ENCODE peak calls at places on chromosomes 1 and 21, in six cellular contexts. A is K562, R is SK-N-SH, S is H1, Z is GM12878, G is HepG2. H is an unnamed sample.

GRCh38 chr21:18049461-18049860 is 195.2 kb upstream of the CHODL start:
- DNase-seq in G (no peak), S (no peak), R (no peak), A (no peak), Z (no peak), H (no peak)

GRCh38 chr1:14945132-14946010 is 208.2 kb upstream of the TMEM51 start:
- DNase-seq in G (no peak), Z (no peak), R (peak), A (no peak), S (no peak), H (no peak)

GRCh38 chr1:156464335-156464734 is 36.2 kb downstream of the MEF2D start:
- DNase-seq in A (no peak), S (no peak), G (no peak), R (peak), Z (no peak), H (no peak)

GRCh38 chr21:45308211-45309068 is 20.7 kb upstream of the POFUT2 start:
- DNase-seq in Z (no peak), A (no peak), R (no peak), G (peak), S (no peak), H (peak)

GRCh38 chr1:150957666-150958065 is 17.0 kb downstream of the CERS2 start:
- DNase-seq in R (no peak), S (no peak), A (no peak), G (no peak), Z (no peak), H (no peak)

GRCh38 chr21:40668535-40669275 is 178.3 kb downstream of the DSCAM start:
- DNase-seq in A (no peak), Z (no peak), R (no peak), G (no peak), S (no peak), H (no peak)

GRCh38 chr1:199851453-199851852 is 176.1 kb upstream of the NR5A2 start:
- DNase-seq in G (peak), Z (no peak), R (no peak), S (no peak), A (no peak), H (no peak)

GRCh38 chr1:210250998-210251679 is 18.5 kb downstream of the SERTAD4 start:
- DNase-seq in Z (no peak), G (no peak), R (peak), A (no peak), S (peak), H (no peak)

GRCh38 chr1:111834956-111835355 is 79.3 kb downstream of the DDX20 start:
- DNase-seq in Z (no peak), A (no peak), R (no peak), G (no peak), S (no peak), H (no peak)

GRCh38 chr1:196372896-196373536 is 235.2 kb downstream of the KCNT2 start:
- DNase-seq in S (no peak), A (peak), R (peak), G (peak), Z (no peak), H (no peak)

GRCh38 chr1:51568231-51568935 is 48.5 kb upstream of the OSBPL9 start:
- DNase-seq in S (no peak), R (no peak), G (no peak), Z (no peak), A (no peak), H (no peak)

GRCh38 chr1:51566260-51566659 is 47.2 kb upstream of the EPS15 start:
- DNase-seq in G (no peak), R (no peak), S (no peak), A (no peak), Z (no peak), H (no peak)

GRCh38 chr1:51570063-51570720 is 46.7 kb upstream of the OSBPL9 start:
- DNase-seq in Z (no peak), G (no peak), S (no peak), R (no peak), A (no peak), H (no peak)

GRCh38 chr1:51569284-51570062 is 47.4 kb upstream of the OSBPL9 start:
- DNase-seq in R (no peak), Z (peak), G (peak), S (peak), A (peak), H (peak)

GRCh38 chr1:51567653-51568052 is 48.6 kb upstream of the EPS15 start:
- DNase-seq in R (no peak), Z (no peak), S (no peak), G (no peak), A (no peak), H (no peak)
- TF ChIP-seq GABPA in R (no peak), Z (no peak), S (no peak), G (no peak), A (no peak), H (no peak)

GRCh38 chr1:153985984-153986761 is at the start of gene RAB13:
- DNase-seq in R (peak), A (peak), S (no peak), G (peak), Z (no peak), H (no peak)
- TF ChIP-seq GABPA in R (no peak), A (peak), S (no peak), G (no peak), Z (no peak), H (no peak)

DNA sequence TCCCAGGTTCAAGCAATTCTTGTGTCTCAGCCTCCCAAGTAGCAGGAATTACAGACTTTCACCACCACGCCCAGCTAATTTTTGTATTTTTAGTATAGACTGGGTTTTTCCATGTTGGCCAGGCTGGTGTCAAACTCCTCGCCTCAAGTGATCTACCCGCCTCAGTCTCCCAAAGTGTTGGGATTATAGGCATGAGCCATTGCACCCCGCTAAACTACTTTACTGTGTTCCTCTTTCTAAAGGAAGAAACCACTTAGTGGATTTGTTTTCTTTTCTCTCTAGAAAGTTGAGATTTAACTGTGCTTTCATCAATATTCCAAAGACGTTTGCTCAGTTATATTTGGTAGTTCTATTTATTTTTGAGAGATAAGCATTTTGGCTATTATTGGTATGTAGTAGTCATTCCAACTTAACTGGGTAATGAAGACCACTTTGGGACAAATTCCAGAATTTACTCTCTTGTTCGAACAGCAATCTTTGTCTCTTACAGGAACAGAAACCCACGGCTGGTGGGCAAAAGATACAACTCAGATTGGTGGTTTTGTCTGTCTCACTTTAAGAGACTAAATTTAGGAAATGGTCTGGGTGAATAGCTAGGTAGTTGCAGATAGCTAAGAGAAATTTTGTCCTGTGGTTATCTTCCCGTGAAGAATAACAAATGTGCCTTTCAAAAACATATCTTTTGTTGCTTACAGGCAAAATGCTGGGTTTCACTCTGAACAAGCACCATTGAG is 103.5 kb upstream of the CD55 start:
- DNase-seq in G (no peak), A (no peak), S (no peak), Z (no peak), R (no peak), H (no peak)
- TF ChIP-seq GABPA in G (no peak), A (no peak), S (no peak), Z (no peak), R (no peak), H (no peak)

DNA sequence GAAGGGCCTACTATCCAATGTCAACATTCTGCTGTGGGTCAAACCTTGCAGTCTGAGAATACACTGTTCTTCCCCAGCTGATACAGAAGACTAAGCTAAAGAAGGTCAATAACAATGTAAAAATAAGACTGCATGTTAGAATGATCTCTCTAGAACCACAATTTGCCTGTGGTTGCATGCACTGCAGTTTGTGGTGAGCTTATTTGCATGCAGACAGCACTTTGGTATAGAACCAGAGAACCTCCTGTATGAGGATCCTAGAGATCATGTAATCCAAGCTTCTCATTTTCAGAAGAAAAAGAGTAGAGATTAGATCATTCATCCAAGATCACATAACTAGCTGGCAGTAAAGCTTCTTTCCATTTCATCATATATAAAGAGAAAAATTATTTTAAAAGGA is 15.8 kb downstream of the SYNJ1 start:
- DNase-seq in G (no peak), R (no peak), Z (peak), S (no peak), A (no peak), H (no peak)
- TF ChIP-seq GABPA in G (no peak), R (no peak), Z (no peak), S (no peak), A (no peak), H (no peak)

GRCh38 chr1:16174261-16174871 is 18.5 kb upstream of the EPHA2 start:
- DNase-seq in G (no peak), S (no peak), R (no peak), Z (no peak), A (no peak), H (no peak)

GRCh38 chr1:16173447-16174260 is 17.8 kb upstream of the EPHA2 start:
- DNase-seq in G (no peak), S (no peak), R (no peak), A (no peak), Z (no peak), H (peak)

GRCh38 chr1:16174886-16175598 is 19.2 kb upstream of the EPHA2 start:
- DNase-seq in R (peak), A (no peak), S (no peak), G (no peak), Z (no peak), H (no peak)

GRCh38 chr1:16177306-16177705 is 21.4 kb upstream of the EPHA2 start:
- DNase-seq in R (no peak), S (no peak), A (no peak), G (no peak), Z (no peak), H (no peak)

GRCh38 chr1:16175610-16176553 is 20.0 kb upstream of the EPHA2 start:
- DNase-seq in A (peak), G (no peak), S (no peak), Z (no peak), R (peak), H (no peak)
- TF ChIP-seq GABPA in A (no peak), G (no peak), S (no peak), Z (no peak), R (no peak), H (no peak)

GRCh38 chr1:160540859-160541233 is 17.8 kb upstream of the SLAMF6 start:
- DNase-seq in S (no peak), A (no peak), G (no peak), R (no peak), Z (no peak), H (no peak)
- TF ChIP-seq GABPA in S (no peak), A (no peak), G (no peak), R (no peak), Z (no peak), H (no peak)